ENCODE peak calls at places on chromosomes 7 and 10, in five cellular contexts. One of them, this sample, is unnamed.

GRCh38 chr10:77667426-77668324 is 30.1 kb upstream of the KCNMA1 start:
- DNase-seq in T-cell: no peak
- DNase-seq in kidney tubule cell: no peak
- DNase-seq in kidney epithelial cell: no peak
- DNase-seq in stimulated activated CD4-positive, alpha-beta T cell treated with anti-CD3 and anti-CD28 coated beads, TNF-alpha, amount 100 ng/mL, for 4 hours: no peak
- DNase-seq in this sample: peak; percentile 4

GRCh38 chr7:1314908-1315450 is 82.3 kb downstream of the UNCX start:
- DNase-seq in stimulated activated CD4-positive, alpha-beta T cell treated with anti-CD3 and anti-CD28 coated beads, TNF-alpha, amount 100 ng/mL, for 4 hours: no peak
- DNase-seq in T-cell: no peak
- DNase-seq in kidney epithelial cell: no peak
- DNase-seq in kidney tubule cell: no peak
- DNase-seq in this sample: no peak

GRCh38 chr10:6227346-6227745 is 24.6 kb downstream of the PFKFB3 start:
- DNase-seq in kidney tubule cell: no peak
- DNase-seq in kidney epithelial cell: no peak
- DNase-seq in stimulated activated CD4-positive, alpha-beta T cell treated with anti-CD3 and anti-CD28 coated beads, TNF-alpha, amount 100 ng/mL, for 4 hours: no peak
- DNase-seq in T-cell: no peak
- DNase-seq in this sample: no peak

GRCh38 chr7:95430864-95431263 is 4.0 kb downstream of the PON2 start:
- DNase-seq in kidney tubule cell: peak; percentile 85
- DNase-seq in T-cell: no peak
- DNase-seq in kidney epithelial cell: peak; percentile 91
- DNase-seq in stimulated activated CD4-positive, alpha-beta T cell treated with anti-CD3 and anti-CD28 coated beads, TNF-alpha, amount 100 ng/mL, for 4 hours: no peak
- DNase-seq in this sample: no peak

GRCh38 chr7:98691619-98692018 is 74.5 kb downstream of the NPTX2 start:
- DNase-seq in stimulated activated CD4-positive, alpha-beta T cell treated with anti-CD3 and anti-CD28 coated beads, TNF-alpha, amount 100 ng/mL, for 4 hours: no peak
- DNase-seq in kidney tubule cell: no peak
- DNase-seq in kidney epithelial cell: no peak
- DNase-seq in T-cell: no peak
- DNase-seq in this sample: no peak

GRCh38 chr7:35676211-35676610 is 18.7 kb downstream of the HERPUD2 start:
- DNase-seq in stimulated activated CD4-positive, alpha-beta T cell treated with anti-CD3 and anti-CD28 coated beads, TNF-alpha, amount 100 ng/mL, for 4 hours: no peak
- DNase-seq in kidney epithelial cell: no peak
- DNase-seq in kidney tubule cell: no peak
- DNase-seq in T-cell: no peak
- DNase-seq in this sample: no peak

GRCh38 chr7:17239683-17240521 is 58.5 kb upstream of the AHR start:
- DNase-seq in kidney tubule cell: peak; percentile 33
- DNase-seq in T-cell: no peak
- DNase-seq in kidney epithelial cell: no peak
- DNase-seq in stimulated activated CD4-positive, alpha-beta T cell treated with anti-CD3 and anti-CD28 coated beads, TNF-alpha, amount 100 ng/mL, for 4 hours: no peak
- DNase-seq in this sample: peak; percentile 13

GRCh38 chr10:32692174-32692573 is 246.2 kb downstream of the CCDC7 start:
- DNase-seq in T-cell: no peak
- DNase-seq in stimulated activated CD4-positive, alpha-beta T cell treated with anti-CD3 and anti-CD28 coated beads, TNF-alpha, amount 100 ng/mL, for 4 hours: no peak
- DNase-seq in kidney epithelial cell: peak; percentile 85
- DNase-seq in kidney tubule cell: peak; percentile 95
- DNase-seq in this sample: no peak

GRCh38 chr10:103710490-103710889 is 144.9 kb downstream of the SH3PXD2A start:
- DNase-seq in stimulated activated CD4-positive, alpha-beta T cell treated with anti-CD3 and anti-CD28 coated beads, TNF-alpha, amount 100 ng/mL, for 4 hours: no peak
- DNase-seq in kidney tubule cell: no peak
- DNase-seq in T-cell: no peak
- DNase-seq in kidney epithelial cell: no peak
- DNase-seq in this sample: no peak

GRCh38 chr10:92656266-92656961 is 33.3 kb upstream of the HHEX start:
- DNase-seq in T-cell: no peak
- DNase-seq in kidney epithelial cell: no peak
- DNase-seq in stimulated activated CD4-positive, alpha-beta T cell treated with anti-CD3 and anti-CD28 coated beads, TNF-alpha, amount 100 ng/mL, for 4 hours: no peak
- DNase-seq in kidney tubule cell: no peak
- DNase-seq in this sample: no peak

GRCh38 chr7:128863433-128863989 is 855 bp downstream of the ATP6V1F start:
- DNase-seq in T-cell: peak; percentile 37
- DNase-seq in kidney tubule cell: peak; percentile 80
- DNase-seq in stimulated activated CD4-positive, alpha-beta T cell treated with anti-CD3 and anti-CD28 coated beads, TNF-alpha, amount 100 ng/mL, for 4 hours: no peak
- DNase-seq in kidney epithelial cell: no peak
- DNase-seq in this sample: peak; percentile 63

GRCh38 chr10:103451871-103452713 is at the start of gene CALHM2:
- DNase-seq in stimulated activated CD4-positive, alpha-beta T cell treated with anti-CD3 and anti-CD28 coated beads, TNF-alpha, amount 100 ng/mL, for 4 hours: peak; percentile 33
- DNase-seq in kidney tubule cell: peak; percentile 17
- DNase-seq in kidney epithelial cell: no peak
- DNase-seq in T-cell: peak; percentile 45
- DNase-seq in this sample: peak; percentile 38

This sample was measured in MV-4-11.